ENCODE peak calls at places on chromosomes 2 and 18, in four cellular contexts. L, U, O and Q are unnamed samples.

GRCh38 chr2:237440819-237441281 is 26.9 kb upstream of the COL6A3 start:
- DNase-seq in O (no peak), L (peak), U (no peak), Q (no peak)

GRCh38 chr18:49757513-49758262 is 55.6 kb downstream of the ACAA2 start:
- DNase-seq in L (no peak), U (no peak), O (peak), Q (no peak)

GRCh38 chr2:10538224-10538894 is 90.2 kb upstream of the ODC1 start:
- DNase-seq in O (no peak), L (peak), U (peak), Q (peak)

GRCh38 chr2:145740302-145740701 is 1220.4 kb upstream of the ZEB2 start:
- DNase-seq in U (peak), O (no peak), L (no peak), Q (peak)

GRCh38 chr2:73987109-73987947 is 2.6 kb downstream of the TET3 start:
- DNase-seq in L (no peak), O (no peak), U (peak), Q (peak)

GRCh38 chr2:29477186-29477585 is 362.0 kb downstream of the CLIP4 start:
- DNase-seq in L (no peak), U (no peak), O (no peak), Q (no peak)

GRCh38 chr2:205156457-205156856 is 525.8 kb upstream of the NRP2 start:
- DNase-seq in U (no peak), L (no peak), O (no peak), Q (no peak)

GRCh38 chr2:240269380-240269779 is 128.9 kb upstream of the OTOS start:
- DNase-seq in L (no peak), O (peak), U (no peak), Q (no peak)

GRCh38 chr2:10285578-10286198 is 17.0 kb upstream of the HPCAL1 start:
- DNase-seq in O (no peak), U (peak), L (peak), Q (no peak)

GRCh38 chr18:75162467-75162866 is 46.5 kb downstream of the PTGR3 start:
- DNase-seq in L (peak), U (peak), O (no peak), Q (peak)

GRCh38 chr2:238697193-238698191 is 150.4 kb upstream of the TWIST2 start:
- DNase-seq in U (no peak), O (no peak), L (no peak), Q (no peak)

GRCh38 chr2:189674374-189675112 is at the start of gene ANKAR:
- DNase-seq in U (peak), O (no peak), L (peak), Q (peak)